ENCODE peak calls at places on chromosomes 5 and 9, in six cellular contexts. L is breast epithelium, K is NCI-H345, T is substantia nigra, H is NCI-H2171 treated with DMSO at 0.1 percent for 48 hours, U is left kidney. V is an unnamed sample.

GRCh38 chr9:108105885-108106284 is 616.3 kb upstream of the KLF4 start:
- DNase-seq in L (no peak), T (no peak), H (no peak), K (no peak), U (no peak), V (peak)

GRCh38 chr9:96071245-96072124 is 196.0 kb downstream of the ERCC6L2 start:
- DNase-seq in T (no peak), K (no peak), U (peak), L (no peak), H (no peak), V (peak)

GRCh38 chr9:106799146-106799545 is 63.8 kb upstream of the ZNF462 start:
- DNase-seq in U (peak), H (no peak), T (no peak), L (no peak), K (no peak), V (no peak)

GRCh38 chr5:4220016-4220415 is 624.4 kb downstream of the IRX1 start:
- DNase-seq in H (no peak), T (no peak), L (no peak), K (no peak), U (no peak), V (no peak)

GRCh38 chr5:131659290-131659689 is 24.3 kb upstream of the RAPGEF6 start:
- DNase-seq in T (no peak), K (no peak), U (no peak), L (no peak), H (no peak), V (no peak)

GRCh38 chr9:34457266-34458012 is 931 bp downstream of the FAM219A start:
- DNase-seq in H (peak), L (peak), K (peak), T (peak), U (peak), V (peak)

GRCh38 chr9:109894921-109895758 is 115.1 kb downstream of the PALM2AKAP2 start:
- DNase-seq in K (no peak), H (no peak), U (no peak), T (no peak), L (no peak), V (no peak)

GRCh38 chr5:13783731-13784130 is 160.8 kb downstream of the DNAH5 start:
- DNase-seq in L (no peak), H (no peak), U (peak), T (no peak), K (no peak), V (no peak)

GRCh38 chr5:42036379-42036778 is 111.3 kb downstream of the FBXO4 start:
- DNase-seq in T (no peak), L (no peak), U (no peak), K (no peak), H (no peak), V (no peak)

GRCh38 chr9:99948896-99949295 is 42.4 kb downstream of the STX17 start:
- DNase-seq in H (no peak), T (no peak), K (no peak), L (no peak), U (no peak), V (no peak)

GRCh38 chr5:73250645-73251044 is 77.7 kb downstream of the TMEM174 start:
- DNase-seq in U (no peak), L (no peak), T (no peak), H (no peak), K (no peak), V (no peak)

GRCh38 chr5:139761501-139761900 is 34.1 kb upstream of the PSD2 start:
- DNase-seq in K (no peak), U (peak), H (no peak), T (no peak), L (no peak), V (peak)

GRCh38 chr9:136225748-136226679 is 19.6 kb downstream of the QSOX2 start:
- DNase-seq in U (peak), H (peak), T (no peak), K (peak), L (peak), V (peak)